ENCODE peak calls at places on chromosomes 6 and 20, in six cellular contexts. One of them, this sample, is unnamed.

GRCh38 chr6:133648576-133648975 is 240.3 kb upstream of the TCF21 start:
- DNase-seq in NCI-H1092 treated with DMSO at 0.1 percent for 48 hours: no peak
- DNase-seq in activated effector memory CD4-positive, alpha-beta T cell treated with anti-CD3 and anti-CD28 coated beads, Interleukin-2, amount 50 U/mL, for 16 hours: no peak
- DNase-seq in NCI-H1694 treated with DMSO at 0.1 percent for 48 hours: no peak
- DNase-seq in iPS DF 19.7: no peak
- DNase-seq in SK-N-SH: no peak
- DNase-seq in this sample: no peak

GRCh38 chr20:1803216-1804128 is 91.7 kb upstream of the SIRPA start:
- DNase-seq in SK-N-SH: peak
- DNase-seq in activated effector memory CD4-positive, alpha-beta T cell treated with anti-CD3 and anti-CD28 coated beads, Interleukin-2, amount 50 U/mL, for 16 hours: no peak
- DNase-seq in NCI-H1092 treated with DMSO at 0.1 percent for 48 hours: no peak
- DNase-seq in NCI-H1694 treated with DMSO at 0.1 percent for 48 hours: no peak
- DNase-seq in iPS DF 19.7: no peak
- DNase-seq in this sample: no peak

GRCh38 chr6:106787327-106788196 is 158.2 kb downstream of the QRSL1 start:
- DNase-seq in activated effector memory CD4-positive, alpha-beta T cell treated with anti-CD3 and anti-CD28 coated beads, Interleukin-2, amount 50 U/mL, for 16 hours: no peak
- DNase-seq in SK-N-SH: no peak
- DNase-seq in iPS DF 19.7: no peak
- DNase-seq in NCI-H1694 treated with DMSO at 0.1 percent for 48 hours: no peak
- DNase-seq in NCI-H1092 treated with DMSO at 0.1 percent for 48 hours: no peak
- DNase-seq in this sample: no peak

GRCh38 chr6:159826968-159827647 is 27.0 kb downstream of the PNLDC1 start:
- DNase-seq in iPS DF 19.7: no peak
- DNase-seq in NCI-H1092 treated with DMSO at 0.1 percent for 48 hours: no peak
- DNase-seq in NCI-H1694 treated with DMSO at 0.1 percent for 48 hours: no peak
- DNase-seq in activated effector memory CD4-positive, alpha-beta T cell treated with anti-CD3 and anti-CD28 coated beads, Interleukin-2, amount 50 U/mL, for 16 hours: no peak
- DNase-seq in SK-N-SH: no peak
- DNase-seq in this sample: peak

GRCh38 chr6:169289671-169290408 is 36.2 kb upstream of the THBS2 start:
- DNase-seq in NCI-H1092 treated with DMSO at 0.1 percent for 48 hours: no peak
- DNase-seq in iPS DF 19.7: no peak
- DNase-seq in SK-N-SH: no peak
- DNase-seq in activated effector memory CD4-positive, alpha-beta T cell treated with anti-CD3 and anti-CD28 coated beads, Interleukin-2, amount 50 U/mL, for 16 hours: no peak
- DNase-seq in NCI-H1694 treated with DMSO at 0.1 percent for 48 hours: no peak
- DNase-seq in this sample: no peak

GRCh38 chr6:47532981-47533585 is 55.5 kb downstream of the CD2AP start:
- DNase-seq in NCI-H1694 treated with DMSO at 0.1 percent for 48 hours: no peak
- DNase-seq in SK-N-SH: no peak
- DNase-seq in iPS DF 19.7: no peak
- DNase-seq in NCI-H1092 treated with DMSO at 0.1 percent for 48 hours: no peak
- DNase-seq in activated effector memory CD4-positive, alpha-beta T cell treated with anti-CD3 and anti-CD28 coated beads, Interleukin-2, amount 50 U/mL, for 16 hours: no peak
- DNase-seq in this sample: no peak

GRCh38 chr20:28562510-28562898 is 2695.0 kb upstream of the DEFB115 start:
- DNase-seq in iPS DF 19.7: no peak
- DNase-seq in NCI-H1092 treated with DMSO at 0.1 percent for 48 hours: no peak
- DNase-seq in SK-N-SH: no peak
- DNase-seq in NCI-H1694 treated with DMSO at 0.1 percent for 48 hours: no peak
- DNase-seq in activated effector memory CD4-positive, alpha-beta T cell treated with anti-CD3 and anti-CD28 coated beads, Interleukin-2, amount 50 U/mL, for 16 hours: no peak
- DNase-seq in this sample: no peak

GRCh38 chr6:142262231-142262630 is 39.6 kb upstream of the ADGRG6 start:
- DNase-seq in NCI-H1092 treated with DMSO at 0.1 percent for 48 hours: no peak
- DNase-seq in iPS DF 19.7: no peak
- DNase-seq in NCI-H1694 treated with DMSO at 0.1 percent for 48 hours: no peak
- DNase-seq in activated effector memory CD4-positive, alpha-beta T cell treated with anti-CD3 and anti-CD28 coated beads, Interleukin-2, amount 50 U/mL, for 16 hours: no peak
- DNase-seq in SK-N-SH: no peak
- DNase-seq in this sample: no peak

GRCh38 chr6:125887372-125887771 is 69.2 kb upstream of the HINT3 start:
- DNase-seq in SK-N-SH: no peak
- DNase-seq in activated effector memory CD4-positive, alpha-beta T cell treated with anti-CD3 and anti-CD28 coated beads, Interleukin-2, amount 50 U/mL, for 16 hours: no peak
- DNase-seq in NCI-H1694 treated with DMSO at 0.1 percent for 48 hours: no peak
- DNase-seq in NCI-H1092 treated with DMSO at 0.1 percent for 48 hours: no peak
- DNase-seq in iPS DF 19.7: no peak
- DNase-seq in this sample: no peak

GRCh38 chr6:108168501-108168979 is 2.7 kb downstream of the NR2E1 start:
- DNase-seq in NCI-H1092 treated with DMSO at 0.1 percent for 48 hours: no peak
- DNase-seq in iPS DF 19.7: no peak
- DNase-seq in activated effector memory CD4-positive, alpha-beta T cell treated with anti-CD3 and anti-CD28 coated beads, Interleukin-2, amount 50 U/mL, for 16 hours: no peak
- DNase-seq in NCI-H1694 treated with DMSO at 0.1 percent for 48 hours: no peak
- DNase-seq in SK-N-SH: peak
- DNase-seq in this sample: peak

GRCh38 chr6:3517350-3517749 is 60.5 kb upstream of the SLC22A23 start:
- DNase-seq in iPS DF 19.7: no peak
- DNase-seq in NCI-H1092 treated with DMSO at 0.1 percent for 48 hours: no peak
- DNase-seq in NCI-H1694 treated with DMSO at 0.1 percent for 48 hours: no peak
- DNase-seq in activated effector memory CD4-positive, alpha-beta T cell treated with anti-CD3 and anti-CD28 coated beads, Interleukin-2, amount 50 U/mL, for 16 hours: no peak
- DNase-seq in SK-N-SH: no peak
- DNase-seq in this sample: no peak

GRCh38 chr6:157989541-157990289 is 8.1 kb downstream of the SYNJ2 start:
- DNase-seq in NCI-H1694 treated with DMSO at 0.1 percent for 48 hours: peak
- DNase-seq in activated effector memory CD4-positive, alpha-beta T cell treated with anti-CD3 and anti-CD28 coated beads, Interleukin-2, amount 50 U/mL, for 16 hours: peak
- DNase-seq in SK-N-SH: peak
- DNase-seq in NCI-H1092 treated with DMSO at 0.1 percent for 48 hours: peak
- DNase-seq in iPS DF 19.7: no peak
- DNase-seq in this sample: no peak

GRCh38 chr6:147000545-147001488 is 203.4 kb upstream of the STXBP5 start:
- DNase-seq in activated effector memory CD4-positive, alpha-beta T cell treated with anti-CD3 and anti-CD28 coated beads, Interleukin-2, amount 50 U/mL, for 16 hours: no peak
- DNase-seq in NCI-H1694 treated with DMSO at 0.1 percent for 48 hours: no peak
- DNase-seq in SK-N-SH: no peak
- DNase-seq in iPS DF 19.7: no peak
- DNase-seq in NCI-H1092 treated with DMSO at 0.1 percent for 48 hours: no peak
- DNase-seq in this sample: no peak

GRCh38 chr20:25496165-25496967 is 88.9 kb downstream of the GINS1 start:
- DNase-seq in iPS DF 19.7: no peak
- DNase-seq in SK-N-SH: no peak
- DNase-seq in NCI-H1694 treated with DMSO at 0.1 percent for 48 hours: no peak
- DNase-seq in activated effector memory CD4-positive, alpha-beta T cell treated with anti-CD3 and anti-CD28 coated beads, Interleukin-2, amount 50 U/mL, for 16 hours: peak
- DNase-seq in NCI-H1092 treated with DMSO at 0.1 percent for 48 hours: no peak
- DNase-seq in this sample: no peak

GRCh38 chr20:5864428-5864827 is 85.9 kb downstream of the TRMT6 start:
- DNase-seq in activated effector memory CD4-positive, alpha-beta T cell treated with anti-CD3 and anti-CD28 coated beads, Interleukin-2, amount 50 U/mL, for 16 hours: no peak
- DNase-seq in iPS DF 19.7: no peak
- DNase-seq in NCI-H1092 treated with DMSO at 0.1 percent for 48 hours: no peak
- DNase-seq in NCI-H1694 treated with DMSO at 0.1 percent for 48 hours: no peak
- DNase-seq in SK-N-SH: no peak
- DNase-seq in this sample: no peak

GRCh38 chr6:152309648-152310047 is 327.5 kb downstream of the SYNE1 start:
- DNase-seq in iPS DF 19.7: no peak
- DNase-seq in SK-N-SH: no peak
- DNase-seq in NCI-H1694 treated with DMSO at 0.1 percent for 48 hours: no peak
- DNase-seq in activated effector memory CD4-positive, alpha-beta T cell treated with anti-CD3 and anti-CD28 coated beads, Interleukin-2, amount 50 U/mL, for 16 hours: peak
- DNase-seq in NCI-H1092 treated with DMSO at 0.1 percent for 48 hours: no peak
- DNase-seq in this sample: peak

GRCh38 chr6:166333172-166333995 is 9.0 kb downstream of the SFT2D1 start:
- DNase-seq in iPS DF 19.7: no peak
- DNase-seq in NCI-H1694 treated with DMSO at 0.1 percent for 48 hours: no peak
- DNase-seq in SK-N-SH: no peak
- DNase-seq in activated effector memory CD4-positive, alpha-beta T cell treated with anti-CD3 and anti-CD28 coated beads, Interleukin-2, amount 50 U/mL, for 16 hours: no peak
- DNase-seq in NCI-H1092 treated with DMSO at 0.1 percent for 48 hours: no peak
- DNase-seq in this sample: no peak

GRCh38 chr6:151339369-151339768 is 52.0 kb downstream of the ZBTB2 start:
- DNase-seq in NCI-H1092 treated with DMSO at 0.1 percent for 48 hours: no peak
- DNase-seq in activated effector memory CD4-positive, alpha-beta T cell treated with anti-CD3 and anti-CD28 coated beads, Interleukin-2, amount 50 U/mL, for 16 hours: no peak
- DNase-seq in NCI-H1694 treated with DMSO at 0.1 percent for 48 hours: no peak
- DNase-seq in SK-N-SH: no peak
- DNase-seq in iPS DF 19.7: no peak
- DNase-seq in this sample: no peak

GRCh38 chr6:5514353-5514752 is 253.0 kb downstream of the FARS2 start:
- DNase-seq in NCI-H1694 treated with DMSO at 0.1 percent for 48 hours: no peak
- DNase-seq in iPS DF 19.7: no peak
- DNase-seq in NCI-H1092 treated with DMSO at 0.1 percent for 48 hours: no peak
- DNase-seq in SK-N-SH: no peak
- DNase-seq in activated effector memory CD4-positive, alpha-beta T cell treated with anti-CD3 and anti-CD28 coated beads, Interleukin-2, amount 50 U/mL, for 16 hours: no peak
- DNase-seq in this sample: no peak

GRCh38 chr20:46899619-46900018 is 5.0 kb downstream of the EYA2 start:
- DNase-seq in NCI-H1092 treated with DMSO at 0.1 percent for 48 hours: no peak
- DNase-seq in NCI-H1694 treated with DMSO at 0.1 percent for 48 hours: no peak
- DNase-seq in iPS DF 19.7: no peak
- DNase-seq in activated effector memory CD4-positive, alpha-beta T cell treated with anti-CD3 and anti-CD28 coated beads, Interleukin-2, amount 50 U/mL, for 16 hours: no peak
- DNase-seq in SK-N-SH: no peak
- DNase-seq in this sample: no peak

GRCh38 chr6:2899596-2899995 is 3.5 kb downstream of the SERPINB9 start:
- DNase-seq in activated effector memory CD4-positive, alpha-beta T cell treated with anti-CD3 and anti-CD28 coated beads, Interleukin-2, amount 50 U/mL, for 16 hours: peak
- DNase-seq in SK-N-SH: no peak
- DNase-seq in iPS DF 19.7: no peak
- DNase-seq in NCI-H1092 treated with DMSO at 0.1 percent for 48 hours: no peak
- DNase-seq in NCI-H1694 treated with DMSO at 0.1 percent for 48 hours: no peak
- DNase-seq in this sample: no peak

GRCh38 chr6:14921878-14922277 is 324.0 kb upstream of the JARID2 start:
- DNase-seq in iPS DF 19.7: no peak
- DNase-seq in SK-N-SH: no peak
- DNase-seq in NCI-H1092 treated with DMSO at 0.1 percent for 48 hours: no peak
- DNase-seq in activated effector memory CD4-positive, alpha-beta T cell treated with anti-CD3 and anti-CD28 coated beads, Interleukin-2, amount 50 U/mL, for 16 hours: no peak
- DNase-seq in NCI-H1694 treated with DMSO at 0.1 percent for 48 hours: no peak
- DNase-seq in this sample: no peak

GRCh38 chr6:166556336-166556735 is 30.1 kb downstream of the RAMACL start:
- DNase-seq in NCI-H1092 treated with DMSO at 0.1 percent for 48 hours: no peak
- DNase-seq in iPS DF 19.7: no peak
- DNase-seq in activated effector memory CD4-positive, alpha-beta T cell treated with anti-CD3 and anti-CD28 coated beads, Interleukin-2, amount 50 U/mL, for 16 hours: no peak
- DNase-seq in SK-N-SH: no peak
- DNase-seq in NCI-H1694 treated with DMSO at 0.1 percent for 48 hours: no peak
- DNase-seq in this sample: no peak

GRCh38 chr6:80535914-80536565 is 429.6 kb downstream of the BCKDHB start:
- DNase-seq in iPS DF 19.7: no peak
- DNase-seq in SK-N-SH: no peak
- DNase-seq in activated effector memory CD4-positive, alpha-beta T cell treated with anti-CD3 and anti-CD28 coated beads, Interleukin-2, amount 50 U/mL, for 16 hours: no peak
- DNase-seq in NCI-H1694 treated with DMSO at 0.1 percent for 48 hours: no peak
- DNase-seq in NCI-H1092 treated with DMSO at 0.1 percent for 48 hours: no peak
- DNase-seq in this sample: no peak

GRCh38 chr6:87730310-87730709 is 28.3 kb upstream of the AKIRIN2 start:
- DNase-seq in activated effector memory CD4-positive, alpha-beta T cell treated with anti-CD3 and anti-CD28 coated beads, Interleukin-2, amount 50 U/mL, for 16 hours: no peak
- DNase-seq in iPS DF 19.7: no peak
- DNase-seq in NCI-H1694 treated with DMSO at 0.1 percent for 48 hours: no peak
- DNase-seq in NCI-H1092 treated with DMSO at 0.1 percent for 48 hours: peak
- DNase-seq in SK-N-SH: no peak
- DNase-seq in this sample: no peak

GRCh38 chr20:33649201-33649631 is 12.9 kb upstream of the C20orf144 start:
- DNase-seq in iPS DF 19.7: no peak
- DNase-seq in NCI-H1694 treated with DMSO at 0.1 percent for 48 hours: peak
- DNase-seq in activated effector memory CD4-positive, alpha-beta T cell treated with anti-CD3 and anti-CD28 coated beads, Interleukin-2, amount 50 U/mL, for 16 hours: no peak
- DNase-seq in SK-N-SH: peak
- DNase-seq in NCI-H1092 treated with DMSO at 0.1 percent for 48 hours: peak
- DNase-seq in this sample: peak

This sample was measured in SK-N-DZ.